ENCODE peak calls at places on chromosomes 5 and 9, in eight cellular contexts. One of them, this sample, is unnamed.

GRCh38 chr5:106399381-106399780 is 1271.4 kb downstream of the EFNA5 start:
- DNase-seq in RWPE1: peak
- DNase-seq in M059J: peak
- DNase-seq in A172: peak
- DNase-seq in ELR: peak
- DNase-seq in effector CD4-positive, alpha-beta T cell: no peak
- DNase-seq in ureter: no peak
- DNase-seq in WERI-Rb-1: no peak
- DNase-seq in this sample: no peak

GRCh38 chr9:85024374-85024773 is 354.8 kb downstream of the NTRK2 start:
- DNase-seq in WERI-Rb-1: no peak
- DNase-seq in A172: no peak
- DNase-seq in ELR: no peak
- DNase-seq in M059J: no peak
- DNase-seq in ureter: no peak
- DNase-seq in RWPE1: no peak
- DNase-seq in effector CD4-positive, alpha-beta T cell: no peak
- DNase-seq in this sample: no peak

GRCh38 chr5:72556351-72557146 is 49.3 kb upstream of the ZNF366 start:
- DNase-seq in WERI-Rb-1: no peak
- DNase-seq in M059J: peak
- DNase-seq in RWPE1: no peak
- DNase-seq in ELR: peak
- DNase-seq in effector CD4-positive, alpha-beta T cell: no peak
- DNase-seq in A172: no peak
- DNase-seq in ureter: peak
- DNase-seq in this sample: no peak

GRCh38 chr5:150658699-150659265 is 2.3 kb upstream of the MYOZ3 start:
- DNase-seq in RWPE1: no peak
- DNase-seq in effector CD4-positive, alpha-beta T cell: no peak
- DNase-seq in WERI-Rb-1: no peak
- DNase-seq in ELR: no peak
- DNase-seq in M059J: no peak
- DNase-seq in ureter: peak
- DNase-seq in A172: no peak
- DNase-seq in this sample: no peak

GRCh38 chr5:154776167-154776566 is 21.0 kb downstream of the LARP1 start:
- DNase-seq in effector CD4-positive, alpha-beta T cell: no peak
- DNase-seq in WERI-Rb-1: no peak
- DNase-seq in RWPE1: no peak
- DNase-seq in ureter: no peak
- DNase-seq in A172: no peak
- DNase-seq in ELR: no peak
- DNase-seq in M059J: no peak
- DNase-seq in this sample: peak

GRCh38 chr5:13731229-13731628 is 213.3 kb downstream of the DNAH5 start:
- DNase-seq in RWPE1: peak
- DNase-seq in ureter: no peak
- DNase-seq in M059J: peak
- DNase-seq in A172: no peak
- DNase-seq in effector CD4-positive, alpha-beta T cell: no peak
- DNase-seq in ELR: peak
- DNase-seq in WERI-Rb-1: no peak
- DNase-seq in this sample: no peak

GRCh38 chr5:135063511-135064234 is 29.6 kb upstream of the PITX1 start:
- DNase-seq in ureter: no peak
- DNase-seq in WERI-Rb-1: no peak
- DNase-seq in A172: no peak
- DNase-seq in RWPE1: no peak
- DNase-seq in effector CD4-positive, alpha-beta T cell: no peak
- DNase-seq in ELR: no peak
- DNase-seq in M059J: no peak
- DNase-seq in this sample: peak

GRCh38 chr5:61953913-61954312 is 352.1 kb upstream of the KIF2A start:
- DNase-seq in ureter: no peak
- DNase-seq in WERI-Rb-1: no peak
- DNase-seq in ELR: no peak
- DNase-seq in effector CD4-positive, alpha-beta T cell: no peak
- DNase-seq in M059J: no peak
- DNase-seq in A172: no peak
- DNase-seq in RWPE1: no peak
- DNase-seq in this sample: no peak